ENCODE peak calls at places on chromosomes 1 and 21, in seven cellular contexts. One of them, this sample, is unnamed.

GRCh38 chr1:19010995-19011696 is 54.7 kb upstream of the IFFO2 start:
- DNase-seq in neural progenitor cell: peak; percentile 55
- DNase-seq in NCI-H748 treated with DMSO at 0.1 percent for 48 hours: no peak
- DNase-seq in NCI-H345: no peak
- DNase-seq in prostate gland: peak; percentile 86
- DNase-seq in cardiac fibroblast: peak; percentile 96
- DNase-seq in left lung: peak; percentile 86
- DNase-seq in this sample: no peak

GRCh38 chr1:30106125-30106524 is 617.3 kb downstream of the MATN1 start:
- DNase-seq in neural progenitor cell: peak; percentile 82
- DNase-seq in NCI-H748 treated with DMSO at 0.1 percent for 48 hours: peak; percentile 18
- DNase-seq in NCI-H345: peak; percentile 28
- DNase-seq in prostate gland: peak; percentile 6
- DNase-seq in cardiac fibroblast: peak; percentile 37
- DNase-seq in left lung: no peak
- DNase-seq in this sample: no peak

GRCh38 chr21:38054334-38054733 is 138.1 kb upstream of the KCNJ6 start:
- DNase-seq in neural progenitor cell: no peak
- DNase-seq in NCI-H748 treated with DMSO at 0.1 percent for 48 hours: peak; percentile 80
- DNase-seq in NCI-H345: peak; percentile 6
- DNase-seq in prostate gland: no peak
- DNase-seq in cardiac fibroblast: no peak
- DNase-seq in left lung: no peak
- DNase-seq in this sample: peak; percentile 48

GRCh38 chr1:231020816-231021215 is 19.2 kb downstream of the FAM89A start:
- DNase-seq in neural progenitor cell: no peak
- DNase-seq in NCI-H748 treated with DMSO at 0.1 percent for 48 hours: no peak
- DNase-seq in NCI-H345: no peak
- DNase-seq in prostate gland: no peak
- DNase-seq in cardiac fibroblast: peak; percentile 22
- DNase-seq in left lung: no peak
- DNase-seq in this sample: no peak

GRCh38 chr1:93155335-93155734 is 24.9 kb downstream of the TMED5 start:
- DNase-seq in neural progenitor cell: no peak
- DNase-seq in NCI-H748 treated with DMSO at 0.1 percent for 48 hours: no peak
- DNase-seq in NCI-H345: no peak
- DNase-seq in prostate gland: no peak
- DNase-seq in cardiac fibroblast: no peak
- DNase-seq in left lung: no peak
- DNase-seq in this sample: no peak

GRCh38 chr1:43452789-43453441 is 816 bp downstream of the HYI start:
- DNase-seq in neural progenitor cell: peak; percentile 51
- DNase-seq in NCI-H748 treated with DMSO at 0.1 percent for 48 hours: peak; percentile 90
- DNase-seq in NCI-H345: peak; percentile 86
- DNase-seq in prostate gland: peak; percentile 39
- DNase-seq in cardiac fibroblast: peak; percentile 75
- DNase-seq in left lung: no peak
- DNase-seq in this sample: peak; percentile 84

GRCh38 chr1:197521118-197521739 is 253.2 kb downstream of the CRB1 start:
- DNase-seq in neural progenitor cell: peak; percentile 45
- DNase-seq in NCI-H748 treated with DMSO at 0.1 percent for 48 hours: no peak
- DNase-seq in NCI-H345: peak; percentile 15
- DNase-seq in prostate gland: no peak
- DNase-seq in cardiac fibroblast: peak; percentile 65
- DNase-seq in left lung: no peak
- DNase-seq in this sample: peak; percentile 14

GRCh38 chr1:214503553-214503952 is 47.8 kb downstream of the PTPN14 start:
- DNase-seq in neural progenitor cell: no peak
- DNase-seq in NCI-H748 treated with DMSO at 0.1 percent for 48 hours: no peak
- DNase-seq in NCI-H345: no peak
- DNase-seq in prostate gland: no peak
- DNase-seq in cardiac fibroblast: peak; percentile 30
- DNase-seq in left lung: no peak
- DNase-seq in this sample: no peak

GRCh38 chr1:175830500-175830899 is 87.1 kb upstream of the TNR start:
- DNase-seq in neural progenitor cell: no peak
- DNase-seq in NCI-H748 treated with DMSO at 0.1 percent for 48 hours: no peak
- DNase-seq in NCI-H345: no peak
- DNase-seq in prostate gland: no peak
- DNase-seq in cardiac fibroblast: no peak
- DNase-seq in left lung: no peak
- DNase-seq in this sample: no peak

GRCh38 chr1:59061876-59062275 is 235.0 kb upstream of the FGGY start:
- DNase-seq in neural progenitor cell: no peak
- DNase-seq in NCI-H748 treated with DMSO at 0.1 percent for 48 hours: no peak
- DNase-seq in NCI-H345: no peak
- DNase-seq in prostate gland: peak; percentile 59
- DNase-seq in cardiac fibroblast: peak; percentile 99
- DNase-seq in left lung: peak; percentile 44
- DNase-seq in this sample: no peak

GRCh38 chr1:201456499-201457309 is 12.3 kb downstream of the PHLDA3 start:
- DNase-seq in neural progenitor cell: peak; percentile 38
- DNase-seq in NCI-H748 treated with DMSO at 0.1 percent for 48 hours: no peak
- DNase-seq in NCI-H345: no peak
- DNase-seq in prostate gland: peak; percentile 58
- DNase-seq in cardiac fibroblast: peak; percentile 96
- DNase-seq in left lung: peak; percentile 79
- DNase-seq in this sample: no peak

GRCh38 chr1:212450331-212450881 is 17.7 kb downstream of the NENF start:
- DNase-seq in neural progenitor cell: peak; percentile 50
- DNase-seq in NCI-H748 treated with DMSO at 0.1 percent for 48 hours: no peak
- DNase-seq in NCI-H345: no peak
- DNase-seq in prostate gland: no peak
- DNase-seq in cardiac fibroblast: no peak
- DNase-seq in left lung: no peak
- DNase-seq in this sample: peak; percentile 57

GRCh38 chr1:206754011-206754410 is 16.6 kb upstream of the IL19 start:
- DNase-seq in neural progenitor cell: no peak
- DNase-seq in NCI-H748 treated with DMSO at 0.1 percent for 48 hours: no peak
- DNase-seq in NCI-H345: no peak
- DNase-seq in prostate gland: no peak
- DNase-seq in cardiac fibroblast: peak; percentile 48
- DNase-seq in left lung: no peak
- DNase-seq in this sample: no peak

GRCh38 chr1:231951399-231951798 is 324.8 kb downstream of the DISC1 start:
- DNase-seq in neural progenitor cell: no peak
- DNase-seq in NCI-H748 treated with DMSO at 0.1 percent for 48 hours: no peak
- DNase-seq in NCI-H345: no peak
- DNase-seq in prostate gland: no peak
- DNase-seq in cardiac fibroblast: no peak
- DNase-seq in left lung: no peak
- DNase-seq in this sample: no peak

GRCh38 chr1:172041102-172041501 is 199.8 kb downstream of the DNM3 start:
- DNase-seq in neural progenitor cell: no peak
- DNase-seq in NCI-H748 treated with DMSO at 0.1 percent for 48 hours: no peak
- DNase-seq in NCI-H345: no peak
- DNase-seq in prostate gland: no peak
- DNase-seq in cardiac fibroblast: no peak
- DNase-seq in left lung: no peak
- DNase-seq in this sample: no peak

GRCh38 chr1:218711021-218711420 is 365.9 kb downstream of the TGFB2 start:
- DNase-seq in neural progenitor cell: no peak
- DNase-seq in NCI-H748 treated with DMSO at 0.1 percent for 48 hours: no peak
- DNase-seq in NCI-H345: no peak
- DNase-seq in prostate gland: no peak
- DNase-seq in cardiac fibroblast: peak; percentile 15
- DNase-seq in left lung: no peak
- DNase-seq in this sample: no peak

GRCh38 chr1:236663934-236664333 is 22.4 kb upstream of the ACTN2 start:
- DNase-seq in neural progenitor cell: no peak
- DNase-seq in NCI-H748 treated with DMSO at 0.1 percent for 48 hours: no peak
- DNase-seq in NCI-H345: no peak
- DNase-seq in prostate gland: no peak
- DNase-seq in cardiac fibroblast: no peak
- DNase-seq in left lung: no peak
- DNase-seq in this sample: no peak

GRCh38 chr1:63368131-63368530 is 704 bp downstream of the ALG6 start:
- DNase-seq in neural progenitor cell: no peak
- DNase-seq in NCI-H748 treated with DMSO at 0.1 percent for 48 hours: no peak
- DNase-seq in NCI-H345: no peak
- DNase-seq in prostate gland: no peak
- DNase-seq in cardiac fibroblast: peak; percentile 15
- DNase-seq in left lung: no peak
- DNase-seq in this sample: peak; percentile 31

GRCh38 chr1:213987876-213988638 is at the start of gene PROX1:
- DNase-seq in neural progenitor cell: peak; percentile 94
- DNase-seq in NCI-H748 treated with DMSO at 0.1 percent for 48 hours: peak; percentile 60
- DNase-seq in NCI-H345: peak; percentile 88
- DNase-seq in prostate gland: peak; percentile 87
- DNase-seq in cardiac fibroblast: peak; percentile 91
- DNase-seq in left lung: peak; percentile 79
- DNase-seq in this sample: peak; percentile 90

GRCh38 chr1:22250724-22251123 is 107.8 kb upstream of the WNT4 start:
- DNase-seq in neural progenitor cell: no peak
- DNase-seq in NCI-H748 treated with DMSO at 0.1 percent for 48 hours: no peak
- DNase-seq in NCI-H345: no peak
- DNase-seq in prostate gland: no peak
- DNase-seq in cardiac fibroblast: no peak
- DNase-seq in left lung: no peak
- DNase-seq in this sample: no peak

GRCh38 chr1:66696771-66697170 is 55.5 kb upstream of the DYNLT5 start:
- DNase-seq in neural progenitor cell: no peak
- DNase-seq in NCI-H748 treated with DMSO at 0.1 percent for 48 hours: no peak
- DNase-seq in NCI-H345: peak; percentile 53
- DNase-seq in prostate gland: no peak
- DNase-seq in cardiac fibroblast: no peak
- DNase-seq in left lung: no peak
- DNase-seq in this sample: no peak

GRCh38 chr1:115069626-115070308 is 19.5 kb downstream of the TSPAN2 start:
- DNase-seq in neural progenitor cell: no peak
- DNase-seq in NCI-H748 treated with DMSO at 0.1 percent for 48 hours: no peak
- DNase-seq in NCI-H345: no peak
- DNase-seq in prostate gland: no peak
- DNase-seq in cardiac fibroblast: no peak
- DNase-seq in left lung: no peak
- DNase-seq in this sample: no peak

GRCh38 chr1:44985747-44986359 is 542 bp downstream of the EIF2B3 start:
- DNase-seq in neural progenitor cell: no peak
- DNase-seq in NCI-H748 treated with DMSO at 0.1 percent for 48 hours: no peak
- DNase-seq in NCI-H345: no peak
- DNase-seq in prostate gland: no peak
- DNase-seq in cardiac fibroblast: peak; percentile 8
- DNase-seq in left lung: no peak
- DNase-seq in this sample: no peak

GRCh38 chr1:11804666-11805453 is 904 bp downstream of the MTHFR start:
- DNase-seq in neural progenitor cell: peak; percentile 28
- DNase-seq in NCI-H748 treated with DMSO at 0.1 percent for 48 hours: peak; percentile 16
- DNase-seq in NCI-H345: peak; percentile 59
- DNase-seq in prostate gland: peak; percentile 53
- DNase-seq in cardiac fibroblast: peak; percentile 85
- DNase-seq in left lung: no peak
- DNase-seq in this sample: peak; percentile 42

GRCh38 chr1:221336141-221336540 is 405.7 kb downstream of the DUSP10 start:
- DNase-seq in neural progenitor cell: no peak
- DNase-seq in NCI-H748 treated with DMSO at 0.1 percent for 48 hours: no peak
- DNase-seq in NCI-H345: no peak
- DNase-seq in prostate gland: no peak
- DNase-seq in cardiac fibroblast: peak; percentile 44
- DNase-seq in left lung: no peak
- DNase-seq in this sample: no peak

GRCh38 chr1:39926343-39926769 is 24.6 kb upstream of the MYCL start:
- DNase-seq in neural progenitor cell: no peak
- DNase-seq in NCI-H748 treated with DMSO at 0.1 percent for 48 hours: no peak
- DNase-seq in NCI-H345: no peak
- DNase-seq in prostate gland: no peak
- DNase-seq in cardiac fibroblast: peak; percentile 61
- DNase-seq in left lung: peak; percentile 61
- DNase-seq in this sample: no peak

GRCh38 chr1:18816808-18817207 is 42.7 kb downstream of the TAS1R2 start:
- DNase-seq in neural progenitor cell: no peak
- DNase-seq in NCI-H748 treated with DMSO at 0.1 percent for 48 hours: no peak
- DNase-seq in NCI-H345: no peak
- DNase-seq in prostate gland: no peak
- DNase-seq in cardiac fibroblast: peak; percentile 8
- DNase-seq in left lung: no peak
- DNase-seq in this sample: no peak

GRCh38 chr1:83694449-83694848 is 304.5 kb downstream of the TTLL7 start:
- DNase-seq in neural progenitor cell: peak; percentile 61
- DNase-seq in NCI-H748 treated with DMSO at 0.1 percent for 48 hours: no peak
- DNase-seq in NCI-H345: no peak
- DNase-seq in prostate gland: no peak
- DNase-seq in cardiac fibroblast: no peak
- DNase-seq in left lung: no peak
- DNase-seq in this sample: peak; percentile 36

GRCh38 chr1:23215751-23216449 is 1.4 kb downstream of the HTR1D start:
- DNase-seq in neural progenitor cell: no peak
- DNase-seq in NCI-H748 treated with DMSO at 0.1 percent for 48 hours: no peak
- DNase-seq in NCI-H345: no peak
- DNase-seq in prostate gland: no peak
- DNase-seq in cardiac fibroblast: no peak
- DNase-seq in left lung: no peak
- DNase-seq in this sample: no peak

GRCh38 chr1:14894811-14895524 is 258.6 kb upstream of the TMEM51 start:
- DNase-seq in neural progenitor cell: peak; percentile 37
- DNase-seq in NCI-H748 treated with DMSO at 0.1 percent for 48 hours: no peak
- DNase-seq in NCI-H345: no peak
- DNase-seq in prostate gland: no peak
- DNase-seq in cardiac fibroblast: peak; percentile 14
- DNase-seq in left lung: no peak
- DNase-seq in this sample: peak; percentile 25

GRCh38 chr1:234611799-234612351 is 1.9 kb upstream of the IRF2BP2 start:
- DNase-seq in neural progenitor cell: peak; percentile 48
- DNase-seq in NCI-H748 treated with DMSO at 0.1 percent for 48 hours: no peak
- DNase-seq in NCI-H345: peak; percentile 59
- DNase-seq in prostate gland: no peak
- DNase-seq in cardiac fibroblast: peak; percentile 54
- DNase-seq in left lung: peak; percentile 66
- DNase-seq in this sample: peak; percentile 24

GRCh38 chr1:237012789-237013383 is 8.6 kb upstream of the MT1HL1 start:
- DNase-seq in neural progenitor cell: no peak
- DNase-seq in NCI-H748 treated with DMSO at 0.1 percent for 48 hours: peak; percentile 18
- DNase-seq in NCI-H345: peak; percentile 59
- DNase-seq in prostate gland: no peak
- DNase-seq in cardiac fibroblast: peak; percentile 60
- DNase-seq in left lung: peak; percentile 82
- DNase-seq in this sample: peak; percentile 3

GRCh38 chr1:27496604-27497155 is 6.7 kb upstream of the WASF2 start:
- DNase-seq in neural progenitor cell: peak; percentile 85
- DNase-seq in NCI-H748 treated with DMSO at 0.1 percent for 48 hours: no peak
- DNase-seq in NCI-H345: peak; percentile 27
- DNase-seq in prostate gland: no peak
- DNase-seq in cardiac fibroblast: peak; percentile 78
- DNase-seq in left lung: peak; percentile 9
- DNase-seq in this sample: no peak

GRCh38 chr1:93631626-93632365 is 49.8 kb downstream of the BCAR3 start:
- DNase-seq in neural progenitor cell: no peak
- DNase-seq in NCI-H748 treated with DMSO at 0.1 percent for 48 hours: no peak
- DNase-seq in NCI-H345: no peak
- DNase-seq in prostate gland: no peak
- DNase-seq in cardiac fibroblast: peak; percentile 50
- DNase-seq in left lung: no peak
- DNase-seq in this sample: no peak